ENCODE peak calls at places on chromosomes 7 and 10, in four cellular contexts. A, V, I and K are unnamed samples.

GRCh38 chr10:70500339-70500738 is 21.8 kb downstream of the PALD1 start:
- DNase-seq in A (no peak), V (no peak), I (no peak), K (no peak)

GRCh38 chr7:51288896-51289607 is 27.6 kb downstream of the COBL start:
- DNase-seq in A (no peak), V (no peak), I (no peak), K (no peak)

GRCh38 chr7:28389504-28390385 is 22.6 kb upstream of the CREB5 start:
- DNase-seq in A (peak), V (peak), I (peak), K (peak)

GRCh38 chr10:58802047-58802446 is 289.4 kb downstream of the BICC1 start:
- DNase-seq in A (no peak), V (no peak), I (no peak), K (no peak)

GRCh38 chr7:78985509-78985908 is 468.0 kb downstream of the MAGI2 start:
- DNase-seq in A (no peak), V (no peak), I (no peak), K (no peak)

GRCh38 chr7:155744931-155745683 is 67.2 kb downstream of the SHH start:
- DNase-seq in A (no peak), V (no peak), I (no peak), K (no peak)

GRCh38 chr7:140698477-140698876 is 2.0 kb downstream of the NDUFB2 start:
- DNase-seq in A (no peak), V (no peak), I (no peak), K (no peak)

GRCh38 chr10:92811986-92812385 is 36.3 kb upstream of the EXOC6 start:
- DNase-seq in A (no peak), V (no peak), I (no peak), K (no peak)

GRCh38 chr10:60203993-60204618 is 185.6 kb downstream of the ANK3 start:
- DNase-seq in A (no peak), V (peak), I (peak), K (no peak)

GRCh38 chr10:5184987-5185386 is at the start of gene AKR1C8:
- DNase-seq in A (no peak), V (no peak), I (no peak), K (no peak)

GRCh38 chr10:116748041-116748440 is 5.7 kb upstream of the HSPA12A start:
- DNase-seq in A (no peak), V (no peak), I (peak), K (no peak)

GRCh38 chr10:86113044-86113443 is 253.6 kb downstream of the GRID1 start:
- DNase-seq in A (no peak), V (no peak), I (no peak), K (no peak)

GRCh38 chr10:31580646-31581045 is 261.6 kb downstream of the ZEB1 start:
- DNase-seq in A (no peak), V (no peak), I (no peak), K (no peak)

GRCh38 chr10:105017116-105017515 is 376.0 kb downstream of the SORCS3 start:
- DNase-seq in A (no peak), V (no peak), I (no peak), K (no peak)

GRCh38 chr10:84415539-84416244 is 87.3 kb downstream of the CCSER2 start:
- DNase-seq in A (no peak), V (no peak), I (no peak), K (no peak)

GRCh38 chr7:136293272-136293671 is 316.1 kb upstream of the MTPN start:
- DNase-seq in A (no peak), V (no peak), I (no peak), K (no peak)

GRCh38 chr7:4745265-4745919 is 30.0 kb upstream of the AP5Z1 start:
- DNase-seq in A (no peak), V (no peak), I (no peak), K (no peak)

GRCh38 chr10:62068464-62068863 is 167.0 kb downstream of the ARID5B start:
- DNase-seq in A (no peak), V (no peak), I (no peak), K (no peak)

GRCh38 chr10:71630168-71630567 is 89.4 kb downstream of the C10orf105 start:
- DNase-seq in A (no peak), V (no peak), I (no peak), K (no peak)

GRCh38 chr10:131258256-131258655 is 53.3 kb downstream of the TCERG1L start:
- DNase-seq in A (no peak), V (no peak), I (no peak), K (no peak)

GRCh38 chr10:132499367-132499685 is 38.3 kb upstream of the INPP5A start:
- DNase-seq in A (no peak), V (no peak), I (no peak), K (no peak)

GRCh38 chr10:44860811-44861751 is 50.1 kb upstream of the TMEM72 start:
- DNase-seq in A (no peak), V (no peak), I (peak), K (no peak)

GRCh38 chr7:142711722-142712616 is 37.3 kb upstream of the PRSS1 start:
- DNase-seq in A (no peak), V (peak), I (peak), K (peak)

GRCh38 chr7:55326079-55326847 is 38.9 kb upstream of the LANCL2 start:
- DNase-seq in A (no peak), V (no peak), I (no peak), K (no peak)

GRCh38 chr7:1123721-1124120 is 35.8 kb downstream of the GPER1 start:
- DNase-seq in A (no peak), V (no peak), I (no peak), K (no peak)